ENCODE peak calls at places on chromosomes 4 and X, in seven cellular contexts. G is heart left ventricle, E is fibroblast of the aortic adventitia, X is transverse colon, J is cardiac muscle cell, S is right atrium auricular region, W is OCI-LY7. R is an unnamed sample.

GRCh38 chrX:155718964-155719586 is 106.3 kb upstream of the TMLHE start:
- DNase-seq in J (peak), G (no peak), E (peak), X (no peak), S (no peak), W (no peak), R (no peak)

GRCh38 chr4:96097040-96097607 is 257.2 kb downstream of the PDHA2 start:
- DNase-seq in J (no peak), X (no peak), G (no peak), S (no peak), W (no peak), E (no peak), R (no peak)

GRCh38 chr4:76488905-76489798 is 54.1 kb downstream of the SHROOM3 start:
- DNase-seq in W (no peak), X (no peak), J (no peak), S (no peak), E (no peak), G (no peak), R (no peak)

GRCh38 chr4:153733751-153734448 is 25.9 kb downstream of the RNF175 start:
- DNase-seq in W (no peak), J (no peak), S (no peak), X (no peak), G (no peak), E (no peak), R (no peak)

GRCh38 chr4:66023061-66023460 is 352.8 kb upstream of the EPHA5 start:
- DNase-seq in W (no peak), X (no peak), G (no peak), S (no peak), J (no peak), E (peak), R (no peak)

GRCh38 chr4:140774510-140774909 is 18.3 kb upstream of the TBC1D9 start:
- DNase-seq in S (no peak), E (no peak), J (no peak), W (no peak), X (no peak), G (no peak), R (no peak)

GRCh38 chr4:124589827-124590226 is 122.7 kb downstream of the ANKRD50 start:
- DNase-seq in W (no peak), J (no peak), E (no peak), G (no peak), S (no peak), X (no peak), R (no peak)

GRCh38 chr4:100631281-100631968 is 113.6 kb upstream of the EMCN start:
- DNase-seq in J (no peak), S (no peak), X (no peak), E (no peak), W (no peak), G (no peak), R (no peak)

GRCh38 chrX:107135076-107135964 is 16.7 kb upstream of the RBM41 start:
- DNase-seq in S (no peak), W (no peak), X (no peak), G (no peak), J (no peak), E (peak), R (no peak)

GRCh38 chr4:121353213-121353612 is 27.6 kb downstream of the QRFPR start:
- DNase-seq in E (no peak), W (no peak), X (no peak), J (no peak), G (no peak), S (no peak), R (no peak)

GRCh38 chr4:168480991-168481588 is 798 bp upstream of the DDX60L start:
- DNase-seq in W (peak), E (peak), J (no peak), G (no peak), S (no peak), X (peak), R (peak)

GRCh38 chr4:76384052-76384451 is 36.9 kb downstream of the CCDC158 start:
- DNase-seq in W (no peak), S (no peak), E (no peak), J (no peak), X (no peak), G (no peak), R (no peak)

DNA sequence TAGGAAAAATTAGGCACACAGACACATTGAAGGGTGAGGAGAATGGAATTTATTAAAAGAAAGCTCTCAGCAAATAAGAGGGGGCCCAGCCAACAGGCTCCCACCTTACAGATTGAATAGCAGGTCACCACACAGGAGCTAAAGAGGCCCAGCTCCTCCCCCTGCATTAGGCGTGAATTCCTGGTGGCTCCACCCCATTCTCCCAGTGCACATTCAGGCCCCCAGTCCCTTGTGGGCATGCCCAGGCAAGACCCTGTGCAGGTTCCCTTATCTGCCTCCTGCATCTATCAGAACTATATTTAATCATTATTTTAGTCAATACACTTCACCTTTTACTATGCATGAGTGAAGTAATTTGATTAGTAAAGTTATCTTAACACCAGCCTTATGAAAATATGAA is 856.3 kb upstream of the NDST4 start:
- DNase-seq in J (no peak), E (no peak), X (no peak), S (no peak), W (no peak), G (no peak), R (no peak)
- TF ChIP-seq CTCF in J (no peak), E (no peak), X (no peak), S (no peak), W (no peak), G (no peak), R (no peak)

GRCh38 chr4:150827226-150827625 is 187.9 kb downstream of the LRBA start:
- DNase-seq in W (no peak), J (no peak), E (no peak), X (no peak), G (no peak), S (no peak), R (no peak)

GRCh38 chr4:150822407-150822806 is 192.7 kb downstream of the LRBA start:
- DNase-seq in E (no peak), J (peak), G (no peak), X (no peak), S (no peak), W (no peak), R (no peak)

GRCh38 chr4:150826302-150826701 is 188.8 kb downstream of the LRBA start:
- DNase-seq in X (no peak), S (no peak), G (no peak), W (no peak), E (no peak), J (no peak), R (no peak)

DNA sequence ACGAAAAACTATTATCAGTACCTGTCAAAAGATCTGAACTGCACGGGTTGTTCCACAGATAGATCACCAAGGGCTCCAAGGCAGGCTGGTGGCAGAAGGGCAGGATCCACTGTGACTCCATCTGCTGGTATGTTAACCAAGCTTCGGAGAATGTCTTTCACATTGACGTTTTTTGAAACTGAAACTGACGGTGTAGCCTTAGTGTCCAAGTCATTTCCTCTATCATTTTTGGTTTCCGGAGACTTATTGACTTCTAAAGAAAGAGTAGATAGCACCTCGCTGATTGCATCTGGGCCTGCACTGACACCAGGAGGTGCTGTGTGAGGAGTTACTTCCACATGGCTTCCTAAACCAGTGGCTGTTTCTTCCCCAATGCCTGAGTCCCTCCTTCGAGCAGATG is 186.9 kb downstream of the LRBA start:
- DNase-seq in X (peak), W (no peak), S (no peak), E (no peak), G (no peak), J (no peak), R (peak)
- TF ChIP-seq CTCF in X (no peak), W (no peak), S (no peak), E (no peak), G (no peak), J (no peak), R (peak)

GRCh38 chr4:146654976-146655761 is 16.5 kb downstream of the POU4F2 start:
- DNase-seq in X (no peak), E (peak), W (no peak), S (no peak), G (no peak), J (peak), R (no peak)
- TF ChIP-seq CTCF in X (no peak), E (no peak), W (no peak), S (no peak), G (no peak), J (no peak), R (no peak)

GRCh38 chrX:7852166-7852565 is 9.2 kb downstream of the VCX start:
- DNase-seq in J (no peak), G (no peak), E (no peak), W (no peak), X (no peak), S (no peak), R (no peak)
- TF ChIP-seq CTCF in J (no peak), G (no peak), E (no peak), W (peak), X (no peak), S (no peak), R (no peak)

GRCh38 chr4:173492315-173492714 is 37.7 kb downstream of the HAND2 start:
- DNase-seq in E (no peak), X (no peak), G (no peak), J (no peak), W (no peak), S (no peak), R (no peak)

GRCh38 chr4:173498023-173498422 is 32.0 kb downstream of the HAND2 start:
- DNase-seq in W (peak), E (no peak), J (no peak), X (no peak), S (no peak), G (no peak), R (peak)

GRCh38 chr4:173493041-173493440 is 37.0 kb downstream of the HAND2 start:
- DNase-seq in J (no peak), X (no peak), G (no peak), S (no peak), W (no peak), E (no peak), R (no peak)

GRCh38 chr4:173490817-173491518 is 39.1 kb downstream of the HAND2 start:
- DNase-seq in J (no peak), G (no peak), W (no peak), X (no peak), E (peak), S (no peak), R (no peak)

GRCh38 chr4:173494013-173494970 is 35.7 kb downstream of the HAND2 start:
- DNase-seq in W (peak), E (peak), J (peak), X (peak), S (no peak), G (no peak), R (peak)
- TF ChIP-seq CTCF in W (peak), E (peak), J (peak), X (peak), S (peak), G (peak), R (peak)

GRCh38 chr4:78939667-78940008 is 400 bp upstream of the PAQR3 start:
- DNase-seq in G (no peak), X (no peak), S (no peak), W (no peak), E (no peak), J (no peak), R (no peak)

GRCh38 chr4:78940752-78941151 is 1.5 kb upstream of the PAQR3 start:
- DNase-seq in X (no peak), S (no peak), E (no peak), J (no peak), W (no peak), G (no peak), R (peak)

GRCh38 chr4:78937837-78938236 is 1.4 kb downstream of the PAQR3 start:
- DNase-seq in W (no peak), E (peak), G (no peak), J (no peak), S (no peak), X (no peak), R (no peak)

GRCh38 chr4:78938474-78938867 is 767 bp downstream of the PAQR3 start:
- DNase-seq in E (no peak), S (no peak), W (no peak), X (no peak), G (no peak), J (no peak), R (no peak)

DNA sequence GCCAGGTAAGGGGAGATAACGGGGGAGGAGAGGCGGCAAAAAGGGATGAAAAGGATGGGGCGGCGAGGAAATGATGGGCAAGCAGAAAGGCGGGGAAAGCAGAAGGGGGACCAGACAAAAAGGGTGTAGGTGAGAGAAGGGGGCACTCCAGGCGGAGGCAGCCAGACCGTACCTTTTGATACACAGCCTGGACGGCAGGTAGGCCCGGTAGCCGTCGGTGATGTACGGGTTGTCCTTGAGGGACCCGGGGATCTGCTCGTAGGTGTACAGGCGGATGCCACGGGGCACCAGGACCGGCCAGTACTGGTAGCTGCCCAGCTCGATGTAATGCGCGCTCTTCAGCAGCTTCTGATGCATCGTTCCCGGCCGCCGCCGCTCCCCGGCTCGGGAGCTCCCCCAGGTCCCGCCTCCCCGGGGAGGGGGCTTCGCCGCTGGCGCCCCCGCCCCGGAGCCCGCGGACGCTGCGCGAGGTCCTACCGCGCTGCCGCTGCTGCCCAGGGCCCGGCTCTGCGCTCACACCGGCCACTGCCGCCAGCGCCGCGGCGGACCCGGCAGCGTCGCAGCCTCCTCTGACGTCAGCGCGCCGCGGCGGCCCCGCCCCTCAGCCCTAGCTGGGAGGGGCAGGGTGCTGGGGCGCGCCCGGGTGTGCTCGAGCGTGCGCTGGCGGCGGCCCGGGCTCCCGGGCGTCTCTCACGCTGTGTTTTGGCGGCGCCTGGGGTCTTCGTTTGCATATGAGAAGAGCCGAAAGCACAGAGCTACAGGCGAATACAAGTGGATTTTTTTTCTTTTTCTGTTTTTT is at the start of gene PAQR3:
- DNase-seq in J (peak), S (peak), X (peak), G (peak), E (peak), W (peak), R (peak)
- TF ChIP-seq CTCF in J (no peak), S (no peak), X (no peak), G (no peak), E (no peak), W (peak), R (peak)

GRCh38 chrX:142688256-142688655 is 337.5 kb upstream of the SPANXN4 start:
- DNase-seq in E (no peak), J (no peak), X (no peak), S (no peak), W (no peak), G (no peak), R (no peak)
- TF ChIP-seq CTCF in E (no peak), J (no peak), X (no peak), S (no peak), W (no peak), G (no peak), R (no peak)

GRCh38 chr4:932713-933070 is 432 bp downstream of the TMEM175 start:
- DNase-seq in G (no peak), E (no peak), X (no peak), J (no peak), S (no peak), W (no peak), R (no peak)
- TF ChIP-seq CTCF in G (no peak), E (no peak), X (no peak), J (peak), S (no peak), W (peak), R (peak)